ENCODE peak calls at places on chromosomes 7 and 10, in nine cellular contexts. O is Right ventricle myocardium superior; R is activated T-helper 9 cell treated with anti-CD3 and anti-CD28 coated beads, Interleukin-2, amount 50 U/mL, for 16 hours; G is left cardiac atrium; D is left ventricle myocardium inferior; P is GM18507; N is SHP77 treated with DMSO at 0.1 percent for 48 hours; S is ELR; U is tibial artery. H is an unnamed sample.

GRCh38 chr7:29626730-29627129 is 63.1 kb downstream of the PRR15 start:
- DNase-seq in O (no peak), R (no peak), G (no peak), D (no peak), P (no peak), N (no peak), S (no peak), U (no peak), H (no peak)

GRCh38 chr7:86600506-86601290 is 43.0 kb upstream of the GRM3 start:
- DNase-seq in O (no peak), R (no peak), G (no peak), D (no peak), P (no peak), N (no peak), S (no peak), U (no peak), H (no peak)

GRCh38 chr7:117381357-117381756 is 45.9 kb downstream of the ASZ1 start:
- DNase-seq in O (no peak), R (no peak), G (no peak), D (no peak), P (no peak), N (no peak), S (no peak), U (no peak), H (no peak)

GRCh38 chr7:100034871-100035510 is 14.6 kb upstream of the ZSCAN21 start:
- DNase-seq in O (no peak), R (no peak), G (no peak), D (no peak), P (no peak), N (no peak), S (peak; percentile 34), U (no peak), H (no peak)

GRCh38 chr10:116988311-116988710 is 16.7 kb downstream of the SHTN1 start:
- DNase-seq in O (no peak), R (no peak), G (no peak), D (no peak), P (no peak), N (no peak), S (no peak), U (no peak), H (no peak)

GRCh38 chr7:78168869-78169268 is 370.3 kb downstream of the PHTF2 start:
- DNase-seq in O (no peak), R (no peak), G (no peak), D (no peak), P (no peak), N (no peak), S (no peak), U (no peak), H (no peak)

GRCh38 chr10:43350686-43351085 is 20.8 kb upstream of the FXYD4 start:
- DNase-seq in O (peak; percentile 20), R (no peak), G (no peak), D (no peak), P (no peak), N (no peak), S (no peak), U (no peak), H (no peak)

GRCh38 chr10:76251773-76252617 is 820.6 kb downstream of the LRMDA start:
- DNase-seq in O (no peak), R (no peak), G (no peak), D (no peak), P (no peak), N (peak; percentile 64), S (no peak), U (no peak), H (peak; percentile 95)

GRCh38 chr7:68015565-68016532 is 1019.2 kb downstream of the TYW1 start:
- DNase-seq in O (no peak), R (no peak), G (no peak), D (no peak), P (no peak), N (no peak), S (no peak), U (no peak), H (no peak)

GRCh38 chr7:3880221-3880935 is 579.3 kb downstream of the SDK1 start:
- DNase-seq in O (no peak), R (no peak), G (no peak), D (no peak), P (no peak), N (peak; percentile 45), S (no peak), U (no peak), H (no peak)

GRCh38 chr10:57367412-57367811 is 900.3 kb downstream of the IPMK start:
- DNase-seq in O (no peak), R (no peak), G (no peak), D (no peak), P (no peak), N (no peak), S (no peak), U (no peak), H (no peak)

GRCh38 chr7:104980969-104981670 is 32.9 kb upstream of the KMT2E start:
- DNase-seq in O (no peak), R (no peak), G (no peak), D (no peak), P (peak; percentile 23), N (peak; percentile 40), S (peak; percentile 84), U (no peak), H (no peak)

GRCh38 chr10:127293640-127294039 is 97.2 kb upstream of the INSYN2A start:
- DNase-seq in O (no peak), R (no peak), G (no peak), D (no peak), P (no peak), N (no peak), S (no peak), U (no peak), H (no peak)

GRCh38 chr10:33799281-33799943 is 464.9 kb upstream of the NRP1 start:
- DNase-seq in O (no peak), R (no peak), G (no peak), D (no peak), P (no peak), N (no peak), S (no peak), U (no peak), H (no peak)